ENCODE peak calls at places on chromosomes 5 and 9, in nine cellular contexts. R, B, Y, U, S, T, I, A and N are unnamed samples.

GRCh38 chr5:81749562-81750307 is 1.2 kb downstream of the SSBP2 start:
- DNase-seq in Y (peak; percentile 18), T (peak; percentile 31), R (peak; percentile 70), A (peak; percentile 31), B (peak; percentile 76), S (peak; percentile 46), U (peak; percentile 29), I (peak; percentile 87), N (no peak)

GRCh38 chr9:137319976-137320551 is 18.0 kb upstream of the NRARP start:
- DNase-seq in A (no peak), S (no peak), T (peak; percentile 19), I (peak; percentile 43), R (peak; percentile 54), Y (no peak), B (no peak), U (no peak), N (no peak)

GRCh38 chr5:107199756-107200155 is 471.0 kb downstream of the EFNA5 start:
- DNase-seq in T (no peak), B (no peak), A (no peak), S (no peak), U (no peak), I (no peak), Y (no peak), R (no peak), N (no peak)

GRCh38 chr5:176542596-176543427 is 5.6 kb upstream of the RNF44 start:
- DNase-seq in Y (peak; percentile 22), U (peak; percentile 35), A (peak; percentile 33), R (no peak), B (no peak), S (no peak), I (no peak), T (no peak), N (no peak)

GRCh38 chr5:116576043-116576713 is 1.6 kb upstream of the SEMA6A start:
- DNase-seq in S (peak; percentile 74), Y (no peak), B (peak; percentile 69), T (peak; percentile 55), R (peak; percentile 72), I (peak; percentile 73), A (no peak), U (peak; percentile 76), N (no peak)

GRCh38 chr5:454936-455335 is 12.0 kb downstream of the EXOC3 start:
- DNase-seq in S (no peak), A (no peak), Y (no peak), U (no peak), I (peak; percentile 41), B (peak; percentile 48), T (no peak), R (peak; percentile 59), N (no peak)

GRCh38 chr5:127766556-127767335 is 63.6 kb downstream of the CCDC192 start:
- DNase-seq in R (no peak), A (no peak), U (peak; percentile 21), B (no peak), Y (no peak), T (no peak), S (no peak), I (no peak), N (no peak)

GRCh38 chr9:125829743-125830142 is 82.6 kb downstream of the PBX3 start:
- DNase-seq in U (peak; percentile 49), Y (peak; percentile 28), T (peak; percentile 35), B (no peak), A (peak; percentile 19), R (no peak), S (no peak), I (peak; percentile 75), N (no peak)

GRCh38 chr5:65672787-65673186 is 48.0 kb downstream of the SHLD3 start:
- DNase-seq in B (no peak), A (no peak), I (no peak), Y (no peak), U (peak; percentile 71), R (no peak), T (no peak), S (no peak), N (no peak)

DNA sequence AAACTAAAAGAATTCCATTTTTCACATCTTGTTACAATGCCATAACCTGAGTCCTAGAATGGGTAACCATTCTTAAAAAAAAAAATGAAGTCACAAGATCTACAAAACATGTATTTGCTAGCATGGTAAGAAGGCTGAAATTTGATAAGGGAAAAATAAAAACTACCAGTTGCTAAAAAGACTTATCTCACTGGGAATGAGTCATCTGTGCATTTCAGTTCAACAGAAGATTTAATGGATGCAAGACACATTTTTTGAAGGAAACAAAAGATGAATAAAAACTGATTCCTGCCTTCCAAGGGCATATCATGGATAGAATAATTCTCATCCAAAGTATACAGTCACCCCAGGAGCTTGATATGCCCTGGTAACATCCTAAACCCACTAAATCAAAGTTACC is 47.2 kb downstream of the SGTB start:
- DNase-seq in T (no peak), I (no peak), U (peak; percentile 27), S (no peak), A (no peak), B (no peak), R (no peak), Y (no peak), N (no peak)
- H3K27me3 ChIP-seq in T (no peaks in the 10 kb centered on the region), I (no peaks in the 10 kb centered on the region), U (no peaks in the 10 kb centered on the region), S (no peaks in the 10 kb centered on the region), A (no peaks in the 10 kb centered on the region), B (no peaks in the 10 kb centered on the region), R (no peaks in the 10 kb centered on the region), Y (no peaks in the 10 kb centered on the region), N (no peaks in the 10 kb centered on the region)

GRCh38 chr5:150507283-150508020 is 479 bp upstream of the NDST1 start:
- DNase-seq in T (peak; percentile 40), S (peak; percentile 21), U (no peak), B (no peak), Y (no peak), A (no peak), R (no peak), I (peak; percentile 70), N (no peak)

GRCh38 chr5:150508021-150508640 is at the start of gene NDST1:
- DNase-seq in A (no peak), B (peak; percentile 77), U (no peak), Y (no peak), T (no peak), I (no peak), S (no peak), R (no peak), N (no peak)

GRCh38 chr5:150509992-150510391 is 2.1 kb downstream of the NDST1 start:
- DNase-seq in U (no peak), B (no peak), Y (no peak), I (no peak), T (no peak), R (no peak), A (no peak), S (no peak), N (no peak)

GRCh38 chr5:150510460-150511263 is 2.7 kb downstream of the NDST1 start:
- DNase-seq in S (no peak), A (no peak), T (peak; percentile 80), B (no peak), U (no peak), Y (no peak), R (no peak), I (peak; percentile 86), N (no peak)

GRCh38 chr5:150508828-150509227 is 897 bp downstream of the NDST1 start:
- DNase-seq in Y (no peak), S (peak; percentile 52), U (no peak), A (no peak), T (no peak), I (no peak), B (no peak), R (no peak), N (no peak)
- H3K27ac ChIP-seq in Y (no peak overlapping the region), S (peak overlapping the region; percentile 6), U (peak overlapping the region; percentile 83), A (no peak overlapping the region), T (peak overlapping the region; percentile 82), I (no peak overlapping the region), B (peak overlapping the region; percentile 32), R (peak overlapping the region; percentile 83), N (peak overlapping the region; percentile 74)

GRCh38 chr9:135770771-135771170 is 68.8 kb downstream of the KCNT1 start:
- DNase-seq in Y (no peak), U (no peak), S (no peak), T (no peak), B (no peak), R (no peak), A (no peak), I (no peak), N (no peak)

GRCh38 chr9:135771401-135772051 is 69.5 kb downstream of the KCNT1 start:
- DNase-seq in Y (no peak), B (no peak), T (no peak), R (no peak), A (no peak), U (no peak), S (no peak), I (no peak), N (no peak)

GRCh38 chr9:135773094-135773493 is 71.1 kb downstream of the KCNT1 start:
- DNase-seq in R (no peak), S (no peak), I (no peak), A (no peak), B (no peak), T (no peak), Y (no peak), U (no peak), N (no peak)

GRCh38 chr9:135773677-135774238 is 71.8 kb downstream of the KCNT1 start:
- DNase-seq in U (no peak), A (no peak), Y (no peak), I (no peak), S (no peak), T (no peak), B (no peak), R (no peak), N (no peak)

DNA sequence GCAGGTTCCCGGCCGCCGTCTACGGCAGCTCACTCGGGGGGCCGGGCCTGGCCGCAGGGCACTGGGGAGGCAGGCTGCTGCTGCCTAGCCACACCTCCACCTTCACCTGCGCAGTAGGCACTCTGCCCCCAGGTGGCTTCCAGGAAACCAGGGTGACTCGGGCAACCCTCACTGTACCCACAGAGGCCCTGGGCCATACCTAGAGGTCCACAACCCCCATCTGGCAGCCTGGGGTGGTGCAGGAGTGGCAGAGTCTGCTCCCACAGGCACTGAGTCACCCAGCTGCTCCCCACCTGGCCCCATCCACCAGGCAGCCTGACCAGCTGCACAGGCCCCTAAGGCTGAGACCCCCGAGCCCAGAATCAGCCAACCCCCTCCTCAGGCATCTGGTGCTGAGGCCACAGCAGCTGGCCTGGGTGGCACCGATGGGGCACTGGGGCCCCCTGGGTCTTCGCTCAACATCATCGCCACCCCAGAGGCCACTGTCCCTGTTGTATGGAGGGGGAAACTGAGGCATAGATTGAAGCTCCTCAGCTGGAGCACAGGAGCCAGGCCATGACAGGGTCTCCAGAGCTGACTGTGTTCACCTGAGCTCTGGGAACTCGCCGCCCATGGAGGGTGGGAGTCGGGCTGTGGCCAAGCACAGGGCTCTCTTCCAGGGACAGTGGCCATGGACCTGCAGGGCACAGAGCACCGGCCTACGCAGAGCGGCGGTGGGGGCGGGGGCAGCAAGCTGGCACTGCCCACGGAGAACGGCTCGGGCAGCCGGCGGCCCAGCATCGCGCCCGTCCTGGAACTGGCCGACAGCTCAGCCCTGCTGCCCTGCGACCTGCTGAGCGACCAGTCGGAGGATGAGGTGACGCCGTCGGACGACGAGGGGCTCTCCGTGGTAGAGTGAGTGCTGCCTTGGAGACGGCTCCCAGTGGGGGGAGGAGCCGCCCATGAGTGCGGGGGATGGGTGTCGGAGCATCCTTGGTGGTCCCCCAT is 70.4 kb downstream of the KCNT1 start:
- DNase-seq in R (no peak), U (no peak), T (no peak), A (no peak), S (no peak), B (no peak), Y (no peak), I (no peak), N (no peak)
- H3K27me3 ChIP-seq in R (no peaks in the 10 kb centered on the region), U (no peaks in the 10 kb centered on the region), T (peaks cover 50% of the 10 kb centered on the region), A (no peaks in the 10 kb centered on the region), S (no peaks in the 10 kb centered on the region), B (no peaks in the 10 kb centered on the region), Y (no peaks in the 10 kb centered on the region), I (no peaks in the 10 kb centered on the region), N (no peaks in the 10 kb centered on the region)

DNA sequence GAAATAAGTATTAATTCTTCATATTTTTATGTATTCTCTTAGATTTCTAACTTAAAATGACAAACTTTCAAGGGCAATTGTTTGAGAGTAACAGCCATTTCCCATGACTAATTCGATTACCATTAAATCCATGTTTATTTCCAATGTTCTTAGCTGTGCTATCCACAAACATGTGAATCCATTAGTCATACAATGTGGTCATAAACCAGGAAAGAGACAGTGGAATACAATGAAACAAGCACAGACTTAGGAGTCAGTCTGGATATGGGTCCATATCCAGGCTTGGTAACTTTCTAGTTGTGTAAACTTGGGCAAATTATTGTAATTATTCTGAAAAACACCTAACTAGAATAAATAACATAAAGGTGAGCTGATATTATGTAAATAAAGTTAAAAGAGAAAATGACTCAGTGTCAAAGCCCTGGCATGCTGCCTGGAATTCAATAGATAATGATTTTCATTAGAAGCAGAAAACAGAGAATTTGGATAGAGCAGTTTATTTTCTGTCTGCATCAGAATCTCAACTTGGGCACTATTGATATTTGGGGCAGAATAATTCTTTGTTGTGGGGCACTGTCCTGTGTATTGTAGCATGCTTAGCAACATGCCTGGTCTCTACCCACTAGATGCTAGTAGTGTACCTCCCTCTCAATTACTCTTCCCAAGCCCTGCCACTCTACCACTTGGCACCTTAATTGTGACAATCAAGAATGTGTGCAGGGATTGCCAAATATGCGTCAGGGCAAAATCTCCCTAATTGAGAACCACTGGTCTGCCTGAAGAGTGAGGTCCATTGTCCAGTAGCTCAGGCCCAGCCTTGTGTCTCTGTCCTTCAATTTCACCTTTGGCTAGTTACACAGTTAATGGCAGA is 44.7 kb upstream of the SLC27A6 start:
- DNase-seq in B (no peak), U (peak; percentile 52), A (no peak), Y (no peak), R (no peak), S (peak; percentile 31), I (no peak), T (no peak), N (no peak)
- H3K27ac ChIP-seq in B (no peak overlapping the region), U (no peak overlapping the region), A (no peak overlapping the region), Y (no peak overlapping the region), R (no peak overlapping the region), S (no peak overlapping the region), I (no peak overlapping the region), T (no peak overlapping the region), N (peak overlapping the region; percentile 76)